ENCODE peak calls at places on chromosomes 11 and 22, in seven cellular contexts. E is cardiac fibroblast, S is Kasumi-1, Q is fibroblast of the aortic adventitia, A is ELR, Z is heart right ventricle, R is uterus. U is an unnamed sample.

GRCh38 chr11:68386331-68386978 is 74.1 kb downstream of the LRP5 start:
- DNase-seq in A (peak; percentile 7), S (no peak), Z (no peak), R (no peak), E (no peak), Q (no peak), U (no peak)

GRCh38 chr11:44585421-44585820 is 20.0 kb downstream of the CD82 start:
- DNase-seq in Z (no peak), A (no peak), E (no peak), S (no peak), R (no peak), Q (no peak), U (no peak)

GRCh38 chr11:129143335-129143734 is 48.8 kb downstream of the ARHGAP32 start:
- DNase-seq in Z (peak; percentile 26), E (peak; percentile 100), R (peak; percentile 79), Q (peak; percentile 98), S (no peak), A (peak; percentile 99), U (peak; percentile 75)

GRCh38 chr11:66815646-66816045 is 27.6 kb upstream of the RCE1 start:
- DNase-seq in Z (no peak), E (peak; percentile 22), S (no peak), Q (peak; percentile 19), A (peak; percentile 57), R (no peak), U (no peak)

GRCh38 chr11:128686745-128687177 is 7.1 kb upstream of the FLI1 start:
- DNase-seq in Z (no peak), R (no peak), E (peak; percentile 57), A (peak; percentile 60), S (no peak), Q (peak; percentile 43), U (no peak)

GRCh38 chr11:66863428-66864125 is 6.7 kb downstream of the LRFN4 start:
- DNase-seq in S (no peak), R (no peak), Z (no peak), A (no peak), E (no peak), Q (no peak), U (no peak)

GRCh38 chr11:15989685-15990084 is 366.7 kb downstream of the SOX6 start:
- DNase-seq in A (no peak), Q (no peak), E (no peak), S (no peak), Z (no peak), R (no peak), U (no peak)

GRCh38 chr11:8297781-8298440 is 34.2 kb upstream of the LMO1 start:
- DNase-seq in E (no peak), S (no peak), Q (no peak), Z (no peak), R (no peak), A (no peak), U (peak; percentile 32)

GRCh38 chr22:28424427-28425080 is 255.1 kb downstream of the TTC28 start:
- DNase-seq in Q (peak; percentile 58), Z (no peak), S (no peak), E (peak; percentile 45), R (no peak), A (peak; percentile 15), U (no peak)

GRCh38 chr11:61996933-61997332 is 29.5 kb upstream of the FTH1 start:
- DNase-seq in A (no peak), S (no peak), R (no peak), Z (no peak), E (no peak), Q (no peak), U (no peak)

U was measured in ureter.